ENCODE peak calls at places on chromosomes 7 and 10, in ten cellular contexts. O is BJ; I is lower lobe of right lung; V is IMR-90; A is neural progenitor cell; P is hepatocyte; C is PC-3; H is ovary; J is astrocyte of the spinal cord; D is CD4-positive, alpha-beta memory T cell. B is an unnamed sample.

GRCh38 chr10:124354411-124355382 is 64.0 kb downstream of the OAT start:
- DNase-seq in O (peak; percentile 45), I (peak; percentile 70), V (peak; percentile 38), A (peak; percentile 36), P (peak; percentile 72), C (no peak), H (peak; percentile 74), J (peak; percentile 64), D (peak; percentile 7), B (peak; percentile 83)

GRCh38 chr7:86904949-86905834 is 154.3 kb downstream of the ELAPOR2 start:
- DNase-seq in O (no peak), I (no peak), V (peak; percentile 10), A (peak; percentile 42), P (peak; percentile 24), C (peak; percentile 54), H (no peak), J (peak; percentile 24), D (no peak), B (no peak)

GRCh38 chr7:26420600-26420999 is 128.9 kb downstream of the SNX10 start:
- DNase-seq in O (no peak), I (no peak), V (no peak), A (peak; percentile 63), P (no peak), C (no peak), H (no peak), J (no peak), D (no peak), B (no peak)

GRCh38 chr10:38730076-38730475 is 635.9 kb downstream of the ZNF37A start:
- DNase-seq in O (no peak), I (no peak), V (no peak), A (no peak), P (no peak), C (no peak), H (no peak), J (no peak), D (no peak), B (no peak)

GRCh38 chr7:50660040-50660829 is 95.0 kb upstream of the DDC start:
- DNase-seq in O (no peak), I (peak; percentile 80), V (no peak), A (no peak), P (no peak), C (no peak), H (no peak), J (no peak), D (peak; percentile 56), B (no peak)

GRCh38 chr10:34091796-34092195 is 723.3 kb downstream of the PARD3 start:
- DNase-seq in O (no peak), I (no peak), V (no peak), A (no peak), P (no peak), C (no peak), H (no peak), J (no peak), D (no peak), B (no peak)

GRCh38 chr10:14645239-14645960 is 129.3 kb downstream of the FAM107B start:
- DNase-seq in O (no peak), I (no peak), V (no peak), A (no peak), P (no peak), C (no peak), H (no peak), J (no peak), D (no peak), B (no peak)

GRCh38 chr10:64394744-64395143 is 873.5 kb downstream of the REEP3 start:
- DNase-seq in O (no peak), I (no peak), V (peak; percentile 24), A (no peak), P (no peak), C (peak; percentile 29), H (no peak), J (peak; percentile 51), D (no peak), B (no peak)

GRCh38 chr10:93491589-93492121 is 4.8 kb upstream of the CEP55 start:
- DNase-seq in O (no peak), I (no peak), V (no peak), A (no peak), P (no peak), C (no peak), H (no peak), J (no peak), D (no peak), B (no peak)

GRCh38 chr7:12111461-12112405 is 99.4 kb upstream of the TMEM106B start:
- DNase-seq in O (no peak), I (peak; percentile 72), V (no peak), A (peak; percentile 8), P (no peak), C (no peak), H (no peak), J (peak; percentile 39), D (peak; percentile 21), B (no peak)

GRCh38 chr7:36766451-36766850 is 42.2 kb upstream of the AOAH start:
- DNase-seq in O (no peak), I (no peak), V (no peak), A (no peak), P (no peak), C (no peak), H (no peak), J (no peak), D (no peak), B (no peak)
- H3K4me3 ChIP-seq in O (no peak overlapping the region), I (no peak overlapping the region), V (no peak overlapping the region), A (no peak overlapping the region), P (no peak overlapping the region), C (no peak overlapping the region), H (no peak overlapping the region), J (no peak overlapping the region), D (no peak overlapping the region), B (no peak overlapping the region)

DNA sequence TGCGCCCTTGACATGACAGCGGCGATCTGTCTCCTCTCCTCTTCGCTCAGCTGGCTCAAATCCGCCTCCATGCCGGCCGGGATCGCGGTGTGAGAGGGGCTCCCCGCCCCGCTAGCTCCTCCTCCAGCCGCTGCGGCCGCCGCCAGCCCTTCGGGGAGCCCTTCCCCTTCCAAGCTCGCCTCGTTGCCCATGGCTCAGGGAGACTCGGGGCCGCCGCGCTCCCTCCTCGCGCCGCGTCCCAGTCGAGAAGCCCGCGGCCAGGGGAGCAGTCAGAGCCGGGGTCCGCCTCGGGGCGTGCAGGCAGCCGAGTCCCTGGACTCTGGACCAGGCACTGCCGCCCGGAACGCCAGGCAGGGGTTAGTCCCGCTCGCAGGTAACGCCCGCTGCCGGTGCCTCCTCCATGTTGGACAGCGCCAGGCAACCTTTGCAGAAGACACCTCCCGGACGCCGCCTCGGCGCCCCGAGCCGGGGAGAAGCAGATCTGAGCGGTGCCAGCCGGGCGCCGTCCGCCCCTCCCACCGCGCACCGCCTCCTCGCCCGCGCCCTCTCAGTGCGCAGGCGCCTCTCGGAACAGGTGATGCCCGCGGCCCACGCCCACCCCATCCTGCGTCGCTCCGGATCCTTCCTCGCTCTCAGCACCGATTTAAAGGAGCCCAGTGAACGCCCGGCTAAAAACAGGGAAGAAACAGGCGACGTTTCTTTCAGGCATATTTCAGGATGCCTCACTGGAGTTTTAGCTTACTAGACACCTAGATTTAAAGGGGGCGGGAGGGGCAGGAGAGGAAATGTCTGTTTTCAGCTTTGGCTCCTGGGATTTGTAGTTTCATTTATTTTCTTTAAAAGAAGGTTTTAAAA is at the start of gene PCLO:
- DNase-seq in O (no peak), I (peak; percentile 89), V (peak; percentile 3), A (peak; percentile 97), P (peak; percentile 96), C (peak; percentile 96), H (peak; percentile 49), J (peak; percentile 81), D (peak; percentile 28), B (no peak)
- H3K4me3 ChIP-seq in O (peak within 1 kb of the TSS; percentile 51), I (peak within 1 kb of the TSS; percentile 60), V (peak within 1 kb of the TSS; percentile 30), A (peak within 1 kb of the TSS; percentile 73), P (peak within 1 kb of the TSS; percentile 24), C (peak within 1 kb of the TSS; percentile 95), H (peak within 1 kb of the TSS; percentile 44), J (peak within 1 kb of the TSS; percentile 62), D (no peak within 1 kb of the TSS), B (peak within 1 kb of the TSS; percentile 45)

DNA sequence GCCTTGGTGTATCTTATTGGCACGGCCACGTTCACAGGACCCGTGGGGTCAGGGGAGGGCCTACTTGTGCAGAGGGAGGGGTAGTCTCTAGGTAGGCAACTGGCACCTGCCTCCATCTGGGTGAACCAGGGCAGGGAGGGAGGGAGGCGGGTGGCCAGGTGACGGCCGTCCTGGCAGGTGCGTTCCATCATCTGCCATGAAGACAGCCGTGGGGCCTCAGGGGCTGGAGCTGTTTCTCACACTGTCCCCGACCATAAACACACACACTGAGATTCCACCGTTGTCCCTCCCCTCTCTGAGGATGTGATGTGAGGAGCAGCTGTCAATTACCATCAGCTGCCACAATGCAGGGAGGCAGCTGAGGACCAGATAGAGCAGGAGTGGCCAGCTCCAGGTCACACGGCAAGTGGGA is 32.8 kb downstream of the ZMIZ1 start:
- DNase-seq in O (no peak), I (no peak), V (no peak), A (no peak), P (no peak), C (no peak), H (peak; percentile 49), J (no peak), D (no peak), B (no peak)
- H3K4me3 ChIP-seq in O (no peak overlapping the region), I (no peak overlapping the region), V (no peak overlapping the region), A (no peak overlapping the region), P (no peak overlapping the region), C (no peak overlapping the region), H (no peak overlapping the region), J (no peak overlapping the region), D (no peak overlapping the region), B (no peak overlapping the region)

DNA sequence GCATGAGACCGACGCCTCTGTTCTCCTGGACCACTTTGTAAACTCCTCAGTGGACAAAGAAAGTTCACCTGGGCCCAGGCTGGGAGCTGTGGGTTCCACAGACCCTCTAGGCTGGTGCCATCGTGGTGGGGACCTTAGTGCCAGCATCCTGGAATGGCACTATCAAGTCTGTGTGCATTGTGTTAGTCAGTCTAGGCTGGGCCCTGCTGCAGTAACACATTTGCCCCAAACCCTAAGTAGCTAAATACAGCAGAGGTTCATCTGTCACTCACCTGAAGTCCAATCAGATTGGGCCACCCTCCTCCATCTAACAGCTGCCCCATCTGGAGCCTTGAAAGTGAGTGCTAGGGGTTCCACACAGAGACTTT is 110.8 kb downstream of the RGS10 start:
- DNase-seq in O (no peak), I (no peak), V (no peak), A (no peak), P (no peak), C (no peak), H (no peak), J (no peak), D (no peak), B (no peak)
- H3K4me3 ChIP-seq in O (no peak overlapping the region), I (no peak overlapping the region), V (no peak overlapping the region), A (no peak overlapping the region), P (no peak overlapping the region), C (no peak overlapping the region), H (no peak overlapping the region), J (no peak overlapping the region), D (no peak overlapping the region), B (no peak overlapping the region)

B was measured in HFF-Myc.